ENCODE peak calls at places on chromosomes 16 and 17, in eight cellular contexts. J, B, G, W, K, H, M and E are unnamed samples.

GRCh38 chr17:27466748-27467375 is 10.6 kb downstream of the KSR1 start:
- DNase-seq in J (no peak), B (no peak), G (no peak), W (no peak), K (no peak), H (peak; percentile 16), M (no peak), E (no peak)

GRCh38 chr17:30376621-30377452 is 1.9 kb upstream of the CPD start:
- DNase-seq in J (no peak), B (no peak), G (no peak), W (no peak), K (no peak), H (no peak), M (no peak), E (no peak)

GRCh38 chr17:3961564-3962047 is 2.6 kb downstream of the ATP2A3 start:
- DNase-seq in J (peak; percentile 97), B (no peak), G (no peak), W (peak; percentile 40), K (no peak), H (peak; percentile 19), M (peak; percentile 86), E (no peak)

GRCh38 chr17:12231027-12231682 is 210.5 kb downstream of the MAP2K4 start:
- DNase-seq in J (no peak), B (no peak), G (no peak), W (no peak), K (no peak), H (no peak), M (no peak), E (no peak)

GRCh38 chr17:19410875-19411291 is at the start of gene RNF112:
- DNase-seq in J (no peak), B (no peak), G (no peak), W (no peak), K (peak; percentile 74), H (no peak), M (no peak), E (no peak)

GRCh38 chr17:82752371-82753200 is 721 bp downstream of the TBCD start:
- DNase-seq in J (peak; percentile 46), B (no peak), G (no peak), W (no peak), K (peak; percentile 24), H (no peak), M (peak; percentile 65), E (peak; percentile 24)

GRCh38 chr16:56708418-56708817 is 21.5 kb upstream of the NUP93 start:
- DNase-seq in J (peak; percentile 86), B (no peak), G (no peak), W (no peak), K (peak; percentile 18), H (peak; percentile 13), M (no peak), E (no peak)

GRCh38 chr16:89119661-89120141 is 26.0 kb downstream of the ACSF3 start:
- DNase-seq in J (no peak), B (peak; percentile 68), G (no peak), W (no peak), K (no peak), H (no peak), M (peak; percentile 43), E (no peak)

GRCh38 chr17:80847506-80848230 is 144.0 kb upstream of the CHMP6 start:
- DNase-seq in J (no peak), B (peak; percentile 51), G (no peak), W (no peak), K (no peak), H (no peak), M (peak; percentile 70), E (peak; percentile 34)

GRCh38 chr17:63190821-63191220 is 224.8 kb downstream of the TANC2 start:
- DNase-seq in J (no peak), B (no peak), G (no peak), W (no peak), K (no peak), H (no peak), M (no peak), E (no peak)

GRCh38 chr16:27367463-27368357 is 34.3 kb upstream of the IL21R start:
- DNase-seq in J (peak; percentile 85), B (peak; percentile 91), G (peak; percentile 80), W (peak; percentile 34), K (peak; percentile 86), H (peak; percentile 81), M (peak; percentile 92), E (peak; percentile 72)

GRCh38 chr17:66354472-66354871 is 52.1 kb downstream of the PRKCA start:
- DNase-seq in J (no peak), B (no peak), G (no peak), W (no peak), K (no peak), H (no peak), M (no peak), E (no peak)

GRCh38 chr16:77295896-77296295 is 96.7 kb downstream of the SYCE1L start:
- DNase-seq in J (no peak), B (no peak), G (no peak), W (no peak), K (no peak), H (no peak), M (no peak), E (no peak)

DNA sequence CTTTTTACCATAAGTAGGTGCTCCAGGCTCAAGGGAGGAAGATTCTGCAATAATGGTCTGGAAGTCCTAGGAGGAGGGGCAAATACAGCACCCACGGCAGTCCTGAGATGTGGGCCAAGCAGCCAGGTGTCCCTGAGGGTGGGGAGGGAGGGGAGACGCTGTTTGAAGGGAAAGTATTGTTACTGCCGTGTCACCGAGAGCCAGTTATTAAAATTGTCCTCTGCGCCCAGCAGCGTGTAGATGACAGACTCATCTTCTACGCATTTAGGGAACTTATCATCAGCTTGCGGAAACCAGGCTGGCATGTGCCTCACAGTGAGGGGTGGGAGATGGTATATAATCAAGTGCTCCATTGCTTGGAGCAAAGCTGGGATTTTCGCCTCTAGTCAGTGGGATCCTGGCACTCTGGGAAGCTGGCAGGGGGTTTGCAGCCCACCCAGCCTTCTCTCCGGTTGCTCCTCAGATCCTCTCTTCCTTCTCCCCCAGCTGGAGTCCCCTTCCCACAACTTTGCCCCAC is 104.6 kb downstream of the OR1D5 start:
- DNase-seq in J (no peak), B (peak; percentile 26), G (peak; percentile 23), W (no peak), K (no peak), H (no peak), M (no peak), E (peak; percentile 9)
- H3K4me1 ChIP-seq in J (peaks cover 40% of the 10 kb centered on the region), B (no peaks in the 10 kb centered on the region), G (peaks cover 29% of the 10 kb centered on the region), W (peaks cover 6% of the 10 kb centered on the region), K (peaks cover 14% of the 10 kb centered on the region), H (peaks cover 7% of the 10 kb centered on the region), M (peaks cover 19% of the 10 kb centered on the region), E (peaks cover 5% of the 10 kb centered on the region)

DNA sequence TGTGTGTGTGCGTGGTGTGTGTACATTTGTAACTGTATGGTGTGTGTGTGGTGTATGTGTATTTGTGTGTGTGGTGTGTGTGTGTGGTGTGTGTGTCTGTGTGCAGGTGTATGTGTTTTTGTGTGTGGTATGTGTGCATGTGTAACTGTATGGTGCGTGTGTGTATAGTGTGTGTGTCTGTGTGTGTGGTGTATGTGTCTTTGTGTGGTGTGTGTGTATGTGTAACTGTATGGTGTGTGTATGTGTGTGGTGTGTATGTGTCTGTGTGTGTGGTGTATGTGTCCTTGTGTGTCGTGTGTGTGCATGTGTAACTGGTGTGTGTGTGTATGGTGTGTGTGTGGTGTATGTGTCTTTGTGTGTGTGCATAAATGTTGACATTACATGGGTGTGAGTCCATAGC is 163.7 kb upstream of the PLCG2 start:
- DNase-seq in J (no peak), B (no peak), G (no peak), W (no peak), K (no peak), H (no peak), M (no peak), E (no peak)
- H3K4me1 ChIP-seq in J (peaks cover 20% of the 10 kb centered on the region), B (no peaks in the 10 kb centered on the region), G (peaks cover 31% of the 10 kb centered on the region), W (peaks cover 36% of the 10 kb centered on the region), K (no peaks in the 10 kb centered on the region), H (peaks cover 28% of the 10 kb centered on the region), M (peaks cover 12% of the 10 kb centered on the region), E (peaks cover 6% of the 10 kb centered on the region)

DNA sequence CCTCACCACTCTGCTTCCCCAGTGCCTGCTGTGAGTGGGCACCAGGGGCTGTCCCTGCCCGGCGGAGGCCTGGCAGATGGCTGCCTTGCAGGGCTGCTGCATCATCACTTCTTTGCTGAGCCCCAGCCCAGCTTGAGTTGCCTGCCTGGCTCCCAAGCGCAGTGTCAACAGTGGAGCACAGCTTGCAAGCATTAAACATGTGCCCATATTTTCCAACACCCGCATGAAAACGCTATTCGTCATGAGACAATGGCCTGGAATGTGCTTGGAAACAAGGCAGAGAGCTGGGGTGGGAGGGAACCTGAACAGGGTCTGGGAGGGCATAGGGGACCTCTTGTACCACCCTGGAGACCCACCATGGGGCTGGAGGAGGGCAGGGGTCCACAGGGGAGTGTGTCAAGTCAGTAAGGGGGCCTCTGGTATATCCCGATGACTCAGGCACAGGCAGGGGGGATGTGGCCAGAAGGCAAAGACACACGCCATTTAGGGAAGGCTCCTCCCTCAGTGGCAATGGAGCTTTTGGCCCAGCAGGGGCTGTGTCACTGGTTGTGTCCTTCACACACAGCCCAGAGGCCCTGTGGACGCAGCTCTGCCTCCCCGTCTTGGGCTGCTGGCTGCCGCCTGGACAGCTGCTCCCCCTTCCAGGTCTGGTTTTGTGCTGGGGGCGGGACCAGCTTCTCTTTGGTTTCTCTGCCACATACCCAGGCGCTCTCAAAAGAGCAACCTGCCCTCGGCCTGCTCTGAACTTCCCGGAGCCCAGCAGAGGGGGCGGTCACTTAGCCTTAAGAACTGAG is 17.4 kb upstream of the MTSS2 start:
- DNase-seq in J (no peak), B (peak; percentile 92), G (no peak), W (no peak), K (peak; percentile 70), H (no peak), M (no peak), E (no peak)
- H3K4me1 ChIP-seq in J (no peaks in the 10 kb centered on the region), B (no peaks in the 10 kb centered on the region), G (peaks cover 51% of the 10 kb centered on the region), W (peaks cover 73% of the 10 kb centered on the region), K (peaks cover 6% of the 10 kb centered on the region), H (no peaks in the 10 kb centered on the region), M (peaks cover 6% of the 10 kb centered on the region), E (peaks cover 9% of the 10 kb centered on the region)

GRCh38 chr16:67537270-67537635 is 8.6 kb downstream of the RIPOR1 start:
- DNase-seq in J (no peak), B (peak; percentile 93), G (peak; percentile 58), W (no peak), K (peak; percentile 69), H (peak; percentile 44), M (peak; percentile 75), E (peak; percentile 60)
- H3K4me1 ChIP-seq in J (peaks cover 31% of the 10 kb centered on the region), B (no peaks in the 10 kb centered on the region), G (peaks cover 29% of the 10 kb centered on the region), W (peaks cover 17% of the 10 kb centered on the region), K (no peaks in the 10 kb centered on the region), H (peaks cover 24% of the 10 kb centered on the region), M (peaks cover 11% of the 10 kb centered on the region), E (peaks cover 54% of the 10 kb centered on the region)

GRCh38 chr17:61568219-61569072 is 22.6 kb downstream of the NACA2 start:
- DNase-seq in J (no peak), B (no peak), G (no peak), W (no peak), K (no peak), H (no peak), M (no peak), E (no peak)

GRCh38 chr17:61570118-61570517 is 20.9 kb downstream of the NACA2 start:
- DNase-seq in J (peak; percentile 30), B (no peak), G (no peak), W (no peak), K (no peak), H (no peak), M (no peak), E (no peak)

GRCh38 chr17:61565213-61565612 is 25.8 kb downstream of the NACA2 start:
- DNase-seq in J (no peak), B (no peak), G (no peak), W (no peak), K (peak; percentile 13), H (no peak), M (no peak), E (no peak)

GRCh38 chr17:61571624-61572023 is 19.4 kb downstream of the NACA2 start:
- DNase-seq in J (no peak), B (no peak), G (no peak), W (no peak), K (no peak), H (no peak), M (no peak), E (no peak)

GRCh38 chr17:61567045-61567802 is 23.8 kb downstream of the NACA2 start:
- DNase-seq in J (peak; percentile 29), B (no peak), G (no peak), W (no peak), K (no peak), H (no peak), M (no peak), E (no peak)
- H3K4me1 ChIP-seq in J (peaks cover 38% of the 10 kb centered on the region), B (no peaks in the 10 kb centered on the region), G (no peaks in the 10 kb centered on the region), W (peaks cover 4% of the 10 kb centered on the region), K (no peaks in the 10 kb centered on the region), H (no peaks in the 10 kb centered on the region), M (no peaks in the 10 kb centered on the region), E (no peaks in the 10 kb centered on the region)